ENCODE peak calls at places on chromosomes 1 and 21, in five cellular contexts. O, G, A, T and Z are unnamed samples.

GRCh38 chr1:107963601-107964396 is 1.2 kb downstream of the VAV3 start:
- DNase-seq in O (no peak), G (peak; percentile 20), A (peak; percentile 25), T (no peak), Z (peak; percentile 73)

GRCh38 chr1:69686367-69686984 is 118.8 kb downstream of the LRRC7 start:
- DNase-seq in O (no peak), G (no peak), A (no peak), T (no peak), Z (no peak)

GRCh38 chr1:113759341-113760101 is at the start of gene PHTF1:
- DNase-seq in O (peak; percentile 64), G (peak; percentile 76), A (peak; percentile 71), T (no peak), Z (peak; percentile 83)

GRCh38 chr1:37167479-37167878 is 133.2 kb upstream of the GRIK3 start:
- DNase-seq in O (no peak), G (no peak), A (no peak), T (no peak), Z (no peak)

GRCh38 chr1:66925944-66926343 is 1.2 kb downstream of the MIER1 start:
- DNase-seq in O (no peak), G (no peak), A (peak; percentile 29), T (no peak), Z (no peak)

GRCh38 chr1:9687120-9687875 is 35.8 kb downstream of the PIK3CD start:
- DNase-seq in O (peak; percentile 39), G (peak; percentile 60), A (peak; percentile 50), T (peak; percentile 47), Z (peak; percentile 72)

GRCh38 chr1:23344111-23344986 is at the start of gene HNRNPR:
- DNase-seq in O (peak; percentile 99), G (peak; percentile 100), A (peak; percentile 100), T (peak; percentile 100), Z (peak; percentile 99)

GRCh38 chr1:15430787-15431570 is 7.3 kb upstream of the CTRC start:
- DNase-seq in O (peak; percentile 56), G (peak; percentile 49), A (peak; percentile 86), T (no peak), Z (peak; percentile 89)

GRCh38 chr1:18486195-18486594 is 5.5 kb downstream of the KLHDC7A start:
- DNase-seq in O (no peak), G (no peak), A (no peak), T (no peak), Z (no peak)

GRCh38 chr21:40333731-40334130 is 466.5 kb downstream of the PCP4 start:
- DNase-seq in O (no peak), G (no peak), A (no peak), T (no peak), Z (no peak)

GRCh38 chr21:33026299-33026858 is 644 bp downstream of the OLIG2 start:
- DNase-seq in O (no peak), G (no peak), A (no peak), T (no peak), Z (peak; percentile 49)

GRCh38 chr1:112997781-112998180 is 41.8 kb upstream of the SLC16A1 start:
- DNase-seq in O (no peak), G (no peak), A (no peak), T (no peak), Z (no peak)

GRCh38 chr1:156694563-156694962 is 10.8 kb downstream of the CRABP2 start:
- DNase-seq in O (no peak), G (no peak), A (no peak), T (no peak), Z (no peak)

GRCh38 chr1:243474384-243474851 is 218.6 kb downstream of the SDCCAG8 start:
- DNase-seq in O (no peak), G (no peak), A (no peak), T (no peak), Z (peak; percentile 17)

GRCh38 chr1:92877792-92878191 is 46.0 kb downstream of the RPL5 start:
- DNase-seq in O (no peak), G (peak; percentile 51), A (no peak), T (no peak), Z (peak; percentile 12)

GRCh38 chr1:17125756-17126237 is 6.5 kb upstream of the PADI2 start:
- DNase-seq in O (peak; percentile 78), G (peak; percentile 65), A (peak; percentile 94), T (peak; percentile 44), Z (peak; percentile 90)

GRCh38 chr1:54794401-54795099 is 6.6 kb downstream of the TTC22 start:
- DNase-seq in O (no peak), G (peak; percentile 55), A (peak; percentile 84), T (no peak), Z (no peak)

GRCh38 chr1:3488432-3488831 is 34.0 kb downstream of the ARHGEF16 start:
- DNase-seq in O (no peak), G (no peak), A (no peak), T (no peak), Z (no peak)

GRCh38 chr21:44998621-44999427 is 59.0 kb downstream of the SLX9 start:
- DNase-seq in O (no peak), G (no peak), A (no peak), T (no peak), Z (no peak)

GRCh38 chr1:29503441-29503840 is 267.1 kb downstream of the PTPRU start:
- DNase-seq in O (no peak), G (no peak), A (no peak), T (no peak), Z (no peak)

GRCh38 chr1:202286622-202287097 is 55.1 kb downstream of the UBE2T start:
- DNase-seq in O (peak; percentile 48), G (peak; percentile 63), A (no peak), T (peak; percentile 44), Z (no peak)

GRCh38 chr21:27571706-27572105 is 604.8 kb upstream of the ADAMTS5 start:
- DNase-seq in O (no peak), G (peak; percentile 70), A (no peak), T (no peak), Z (no peak)

GRCh38 chr1:31241321-31241720 is 1.6 kb upstream of the NKAIN1 start:
- DNase-seq in O (no peak), G (no peak), A (no peak), T (no peak), Z (no peak)

GRCh38 chr1:235018161-235018560 is 110.5 kb downstream of the TOMM20 start:
- DNase-seq in O (no peak), G (peak; percentile 97), A (no peak), T (peak; percentile 73), Z (no peak)

GRCh38 chr1:75203415-75204277 is 69.5 kb downstream of the LHX8 start:
- DNase-seq in O (no peak), G (peak; percentile 54), A (no peak), T (peak; percentile 9), Z (peak; percentile 25)

GRCh38 chr1:182791464-182792179 is 2.0 kb downstream of the NPL start:
- DNase-seq in O (no peak), G (no peak), A (no peak), T (no peak), Z (no peak)

GRCh38 chr1:182786223-182787001 is 3.2 kb upstream of the NPL start:
- DNase-seq in O (no peak), G (peak; percentile 79), A (peak; percentile 54), T (peak; percentile 42), Z (peak; percentile 49)

GRCh38 chr1:182784556-182785171 is 4.9 kb upstream of the NPL start:
- DNase-seq in O (no peak), G (peak; percentile 57), A (peak; percentile 24), T (no peak), Z (peak; percentile 33)

GRCh38 chr1:182787002-182787324 is 2.6 kb upstream of the NPL start:
- DNase-seq in O (no peak), G (no peak), A (no peak), T (no peak), Z (no peak)

GRCh38 chr1:182789138-182790076 is at the start of gene NPL:
- DNase-seq in O (peak; percentile 71), G (peak; percentile 62), A (peak; percentile 83), T (peak; percentile 11), Z (peak; percentile 90)
- TF ChIP-seq CTCF in O (no peak), G (no peak), A (no peak), T (no peak), Z (no peak)

GRCh38 chr1:186155594-186155993 is 219.5 kb downstream of the TPR start:
- DNase-seq in O (no peak), G (peak; percentile 89), A (no peak), T (peak; percentile 49), Z (peak; percentile 39)
- TF ChIP-seq CTCF in O (peak; percentile 13), G (peak; percentile 74), A (peak; percentile 17), T (peak; percentile 57), Z (peak; percentile 52)

GRCh38 chr1:85894651-85895050 is 186.4 kb upstream of the ZNHIT6 start:
- DNase-seq in O (peak; percentile 49), G (peak; percentile 44), A (no peak), T (no peak), Z (peak; percentile 51)
- TF ChIP-seq CTCF in O (peak; percentile 23), G (peak; percentile 52), A (peak; percentile 22), T (peak; percentile 47), Z (peak; percentile 61)

GRCh38 chr1:50420283-50420682 is 3.0 kb downstream of the DMRTA2 start:
- DNase-seq in O (no peak), G (no peak), A (no peak), T (no peak), Z (no peak)
- TF ChIP-seq CTCF in O (no peak), G (no peak), A (no peak), T (no peak), Z (no peak)

DNA sequence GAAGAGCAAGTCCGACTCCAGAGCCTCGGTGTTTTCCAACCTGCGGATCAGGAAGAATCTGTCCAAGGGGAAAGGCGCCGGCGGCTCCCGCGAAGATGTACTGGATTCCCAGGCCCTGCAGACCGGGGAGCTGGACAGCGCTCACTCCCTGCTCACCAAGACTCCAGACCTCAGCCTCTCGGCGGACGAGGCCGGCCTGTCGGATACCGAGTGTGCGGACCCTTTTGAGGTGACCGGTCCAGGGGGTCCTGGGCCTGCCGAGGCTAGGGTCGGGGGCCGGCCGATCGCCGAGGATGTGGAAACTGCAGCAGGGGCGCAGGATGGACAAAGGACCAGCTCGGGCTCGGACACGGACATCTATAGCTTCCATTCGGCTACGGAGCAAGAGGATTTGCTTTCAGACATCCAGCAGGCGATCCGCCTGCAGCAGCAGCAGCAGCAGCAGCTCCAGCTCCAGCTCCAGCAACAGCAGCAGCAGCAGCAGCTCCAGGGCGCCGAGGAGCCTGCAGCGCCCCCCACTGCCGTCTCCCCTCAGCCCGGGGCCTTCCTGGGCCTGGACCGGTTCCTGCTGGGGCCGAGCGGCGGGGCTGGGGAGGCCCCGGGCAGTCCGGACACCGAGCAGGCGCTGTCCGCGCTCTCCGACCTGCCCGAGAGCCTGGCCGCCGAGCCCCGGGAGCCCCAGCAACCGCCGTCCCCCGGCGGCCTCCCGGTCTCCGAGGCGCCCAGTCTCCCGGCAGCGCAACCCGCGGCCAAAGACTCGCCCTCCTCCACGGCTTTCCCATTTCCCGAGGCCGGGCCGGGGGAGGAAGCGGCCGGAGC is 827 bp downstream of the FMN2 start:
- DNase-seq in O (no peak), G (peak; percentile 59), A (peak; percentile 23), T (no peak), Z (peak; percentile 30)
- TF ChIP-seq CTCF in O (no peak), G (no peak), A (no peak), T (peak; percentile 35), Z (no peak)